ENCODE peak calls at places on chromosome X, in nine cellular contexts. A is ACHN; Z is stimulated activated naive CD8-positive, alpha-beta T cell treated with anti-CD3 and anti-CD28 coated beads, Interleukin-15, Interleukin-2, amounts not matched to agents 100 U/mL and 50 U/mL, for 24 hours; P is myocyte; Y is activated T-cell treated with anti-CD3 and anti-CD28 coated beads for 24 hours; F is GM20000; H is astrocyte of the spinal cord; X is glutamatergic neuron; T is heart left ventricle. Q is an unnamed sample.

GRCh38 chrX:20545538-20545937 is 278.8 kb upstream of the RPS6KA3 start:
- DNase-seq in A (no peak), Z (no peak), P (peak; percentile 71), Y (no peak), F (no peak), H (peak; percentile 33), X (no peak), T (no peak), Q (no peak)

GRCh38 chrX:145631461-145631951 is 186.1 kb upstream of the SLITRK2 start:
- DNase-seq in A (no peak), Z (no peak), P (no peak), Y (no peak), F (no peak), H (no peak), X (no peak), T (no peak), Q (no peak)

GRCh38 chrX:131277543-131278115 is 11.5 kb downstream of the IGSF1 start:
- DNase-seq in A (no peak), Z (no peak), P (no peak), Y (no peak), F (no peak), H (no peak), X (no peak), T (no peak), Q (no peak)

GRCh38 chrX:129577473-129577872 is 37.4 kb downstream of the OCRL start:
- DNase-seq in A (peak; percentile 23), Z (no peak), P (peak; percentile 63), Y (no peak), F (no peak), H (peak; percentile 84), X (no peak), T (no peak), Q (no peak)

GRCh38 chrX:68824565-68825125 is 4.2 kb upstream of the EFNB1 start:
- DNase-seq in A (no peak), Z (no peak), P (no peak), Y (no peak), F (no peak), H (no peak), X (no peak), T (no peak), Q (no peak)

GRCh38 chrX:67614414-67614813 is 70.6 kb downstream of the AR start:
- DNase-seq in A (no peak), Z (no peak), P (no peak), Y (no peak), F (no peak), H (peak; percentile 68), X (no peak), T (no peak), Q (no peak)

GRCh38 chrX:119692241-119693031 is 532 bp downstream of the SEPTIN6 start:
- DNase-seq in A (peak; percentile 4), Z (peak; percentile 59), P (peak; percentile 14), Y (no peak), F (no peak), H (peak; percentile 20), X (peak; percentile 57), T (peak; percentile 27), Q (peak; percentile 48)

GRCh38 chrX:20217279-20217678 is 49.4 kb downstream of the RPS6KA3 start:
- DNase-seq in A (peak; percentile 34), Z (no peak), P (peak; percentile 30), Y (no peak), F (no peak), H (peak; percentile 59), X (no peak), T (no peak), Q (no peak)

GRCh38 chrX:68989456-68989855 is 160.6 kb downstream of the EFNB1 start:
- DNase-seq in A (no peak), Z (no peak), P (no peak), Y (no peak), F (no peak), H (no peak), X (no peak), T (no peak), Q (no peak)